ENCODE peak calls at places on chromosomes 7 and 10, in eight cellular contexts. A is stimulated activated CD4-positive, alpha-beta T cell treated with anti-CD3 and anti-CD28 coated beads, Interleukin-12 subunit alpha, Interleukin-12 subunit beta, amount 100 ng/mL, for 24 hours; C is non-pigmented ciliary epithelial cell; V is ureter; W is mammary epithelial cell; Z is activated T-helper 1 cell treated with anti-CD3 and anti-CD28 coated beads, Interleukin-12 subunit alpha, Interleukin-12 subunit beta, Interleukin-2, Interleukin-4 antibody, amounts not matched to agents 30 ng/mL and 10 ng/mL and 1 ng/mL, durations not matched to agents 14 hours and 24 hours and 36 hours; L is activated T-helper 2 cell treated with anti-CD3 and anti-CD28 coated beads, Interferon-gamma antibody, Interleukin-2, Interleukin-4, amounts not matched to agents 10 μg/mL and 5 μg/mL and 100 μg/mL, durations not matched to agents 14 hours and 24 hours and 36 hours; G is activated CD4-positive, alpha-beta T cell treated with anti-CD3 and anti-CD28 coated beads for 48 hours. I is an unnamed sample.
A peak's percentile ranks its signal among the peaks of the same experiment; 100 is the strongest.

GRCh38 chr10:113897693-113898618 is 43.5 kb downstream of the NHLRC2 start:
- DNase-seq in Z (no peak), A (no peak), V (no peak), W (no peak), C (no peak), L (no peak), G (no peak), I (no peak)

GRCh38 chr7:74584160-74584954 is 73.2 kb upstream of the GTF2I start:
- DNase-seq in V (no peak), G (no peak), A (no peak), L (no peak), C (no peak), W (no peak), Z (no peak), I (no peak)

GRCh38 chr10:16597656-16598055 is 76.0 kb upstream of the C1QL3 start:
- DNase-seq in L (no peak), W (no peak), V (no peak), G (no peak), Z (no peak), C (peak; percentile 42), A (no peak), I (peak; percentile 24)

GRCh38 chr7:75716992-75717626 is 21.6 kb downstream of the HIP1 start:
- DNase-seq in G (no peak), L (no peak), W (peak; percentile 44), C (no peak), A (no peak), Z (no peak), V (no peak), I (no peak)

GRCh38 chr10:122445469-122445868 is 9.0 kb upstream of the ARMS2 start:
- DNase-seq in C (no peak), Z (no peak), A (no peak), W (no peak), G (no peak), V (no peak), L (no peak), I (no peak)

GRCh38 chr7:117285821-117286220 is 37.0 kb downstream of the WNT2 start:
- DNase-seq in Z (no peak), A (no peak), C (no peak), W (no peak), G (no peak), V (no peak), L (no peak), I (no peak)

GRCh38 chr7:82017334-82017943 is 247.6 kb upstream of the HGF start:
- DNase-seq in L (no peak), V (no peak), C (no peak), W (peak; percentile 7), Z (no peak), A (no peak), G (no peak), I (no peak)

GRCh38 chr7:130881799-130882141 is 147.8 kb upstream of the KLF14 start:
- DNase-seq in G (no peak), L (no peak), C (no peak), W (no peak), V (no peak), Z (no peak), A (no peak), I (no peak)

I was measured in retinal pigment epithelial cell.